ENCODE peak calls at places on chromosome 13, in nine cellular contexts. E, G, N, W, Z, X, K, V and H are unnamed samples.

GRCh38 chr13:45768668-45769067 is 66.5 kb downstream of the CBY2 start:
- DNase-seq in V (no peak), K (no peak), Z (no peak), E (no peak), W (no peak), G (no peak), N (no peak), X (no peak), H (peak)

GRCh38 chr13:110714798-110715394 is 1.4 kb downstream of the ING1 start:
- DNase-seq in Z (peak), K (no peak), W (peak), X (no peak), V (peak), N (peak), E (peak), G (peak), H (peak)

GRCh38 chr13:29474991-29475390 is 120.5 kb downstream of the SLC7A1 start:
- DNase-seq in V (no peak), G (no peak), X (no peak), Z (no peak), K (no peak), N (no peak), W (peak), E (peak), H (peak)

GRCh38 chr13:109163052-109163413 is 533.6 kb downstream of the MYO16 start:
- DNase-seq in G (no peak), K (no peak), W (peak), E (no peak), N (no peak), Z (no peak), X (no peak), V (no peak), H (no peak)

GRCh38 chr13:111252449-111253124 is 67.9 kb upstream of the TEX29 start:
- DNase-seq in E (peak), Z (no peak), G (no peak), W (no peak), K (no peak), X (no peak), N (no peak), V (no peak), H (peak)

GRCh38 chr13:47306991-47307390 is 410.1 kb upstream of the HTR2A start:
- DNase-seq in Z (no peak), E (peak), X (no peak), N (no peak), K (no peak), V (no peak), W (no peak), G (no peak), H (no peak)

GRCh38 chr13:27264181-27264580 is 6.4 kb upstream of the RASL11A start:
- DNase-seq in G (no peak), W (peak), X (no peak), K (no peak), V (no peak), Z (no peak), E (peak), N (no peak), H (peak)

GRCh38 chr13:78978381-78978998 is 319.5 kb upstream of the OBI1 start:
- DNase-seq in E (peak), X (peak), W (peak), G (no peak), N (peak), V (no peak), K (peak), Z (peak), H (peak)

GRCh38 chr13:111051041-111051440 is 64.1 kb upstream of the ARHGEF7 start:
- DNase-seq in W (no peak), X (no peak), G (no peak), Z (no peak), N (no peak), V (no peak), E (no peak), K (no peak), H (no peak)

GRCh38 chr13:20405691-20406090 is 120.0 kb downstream of the CRYL1 start:
- DNase-seq in N (peak), X (no peak), W (no peak), K (no peak), G (no peak), V (no peak), E (no peak), Z (peak), H (no peak)

GRCh38 chr13:95382411-95382810 is 81.2 kb upstream of the ABCC4 start:
- DNase-seq in V (no peak), K (no peak), Z (no peak), G (no peak), X (peak), E (no peak), N (no peak), W (no peak), H (peak)

GRCh38 chr13:29438772-29439171 is 156.7 kb downstream of the SLC7A1 start:
- DNase-seq in N (no peak), X (no peak), Z (no peak), E (peak), V (no peak), K (no peak), G (no peak), W (peak), H (no peak)

GRCh38 chr13:54433511-54434206 is 1405.0 kb downstream of the OLFM4 start:
- DNase-seq in E (no peak), W (no peak), X (no peak), N (no peak), V (no peak), G (no peak), Z (peak), K (no peak), H (no peak)

GRCh38 chr13:112893570-112894422 is 75.2 kb upstream of the MCF2L start:
- DNase-seq in G (peak), W (peak), K (peak), E (peak), V (no peak), Z (peak), X (no peak), N (peak), H (peak)

GRCh38 chr13:20448470-20448869 is 77.2 kb downstream of the CRYL1 start:
- DNase-seq in W (no peak), V (no peak), N (no peak), Z (no peak), K (no peak), E (no peak), G (no peak), X (no peak), H (no peak)

GRCh38 chr13:76937416-76937815 is 10.9 kb upstream of the ACOD1 start:
- DNase-seq in E (peak), W (peak), Z (no peak), K (peak), G (no peak), V (no peak), N (no peak), X (peak), H (peak)

GRCh38 chr13:39130298-39130697 is 92.0 kb downstream of the NHLRC3 start:
- DNase-seq in N (peak), V (no peak), Z (no peak), W (no peak), G (no peak), E (no peak), X (no peak), K (no peak), H (no peak)

GRCh38 chr13:18954254-18954653 is 227.4 kb downstream of the TUBA3C start:
- DNase-seq in W (no peak), K (no peak), E (no peak), Z (no peak), X (no peak), N (no peak), V (no peak), G (no peak), H (no peak)

GRCh38 chr13:110583178-110583865 is 21.8 kb upstream of the RAB20 start:
- DNase-seq in N (no peak), K (no peak), E (no peak), G (no peak), V (no peak), W (no peak), Z (no peak), X (no peak), H (no peak)

GRCh38 chr13:108917581-108917980 is 288.2 kb downstream of the MYO16 start:
- DNase-seq in X (no peak), V (no peak), W (peak), G (no peak), Z (no peak), E (peak), N (no peak), K (no peak), H (peak)

GRCh38 chr13:84605927-84606326 is 723.7 kb upstream of the SLITRK1 start:
- DNase-seq in V (no peak), K (no peak), Z (no peak), G (no peak), X (no peak), N (no peak), E (no peak), W (no peak), H (no peak)
- TF ChIP-seq CTCF in V (no peak), K (no peak), Z (no peak), G (no peak), X (peak), N (no peak), E (no peak), W (no peak), H (no peak)

DNA sequence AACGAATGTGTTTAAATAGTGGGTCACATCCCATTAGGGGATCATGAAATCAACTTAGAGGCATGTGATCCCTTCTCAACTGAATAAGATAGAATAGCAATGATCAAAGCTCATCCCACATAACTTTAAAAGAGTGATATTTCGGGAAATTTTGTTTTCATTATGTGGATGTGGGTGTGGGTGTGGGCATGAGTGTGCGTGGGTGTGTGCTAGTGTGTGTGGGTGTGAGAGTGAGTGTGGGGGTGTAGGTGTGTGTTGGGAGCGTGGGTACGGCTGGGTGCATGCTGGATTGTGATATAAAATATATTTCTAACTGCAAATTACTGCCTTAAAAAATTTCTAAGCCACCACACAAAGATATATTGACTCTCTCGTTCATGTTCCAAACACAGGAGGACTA is 15.9 kb downstream of the RXFP2 start:
- DNase-seq in V (no peak), X (no peak), K (no peak), N (no peak), E (no peak), Z (no peak), G (no peak), W (no peak), H (no peak)
- H3K4me3 ChIP-seq in V (no peak), X (no peak), K (no peak), N (no peak), E (no peak), Z (no peak), G (no peak), W (no peak), H (no peak)

DNA sequence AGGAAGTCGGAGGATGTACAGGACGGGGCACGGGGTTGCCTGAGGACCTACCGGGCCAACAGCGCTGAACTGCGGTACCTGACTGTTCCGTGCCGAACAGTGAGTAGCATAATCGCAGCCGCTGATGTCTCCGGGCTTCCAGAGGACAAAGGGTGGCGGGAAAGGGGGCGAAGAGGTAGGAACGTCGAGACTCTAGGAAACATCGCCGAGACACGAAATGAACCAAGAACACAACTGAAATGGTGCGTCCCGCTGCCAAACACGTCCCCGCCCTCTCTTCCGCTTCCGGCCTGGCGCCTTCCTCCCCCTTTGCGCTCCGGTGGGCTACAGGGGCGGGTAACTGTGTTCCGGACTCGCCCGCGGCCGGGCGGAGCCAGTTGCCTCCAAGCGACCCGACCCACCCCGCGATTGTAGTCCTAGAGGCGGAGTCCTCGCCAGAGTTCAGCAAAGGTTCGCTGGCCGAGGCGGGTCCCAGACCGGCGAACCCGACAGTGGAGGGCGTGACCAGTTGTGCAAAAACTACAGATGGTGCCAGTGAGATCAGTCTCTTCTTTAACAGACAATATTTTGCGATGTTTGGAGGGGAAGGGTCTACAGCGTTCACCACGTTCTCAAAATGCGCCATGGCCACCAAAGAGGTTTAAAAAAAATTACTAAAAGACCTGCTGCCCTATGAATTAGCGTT is at the start of gene MRPS31:
- DNase-seq in N (peak), G (peak), X (peak), K (peak), Z (peak), W (peak), E (peak), V (peak), H (peak)
- TF ChIP-seq CTCF in N (no peak), G (no peak), X (no peak), K (no peak), Z (no peak), W (no peak), E (no peak), V (no peak), H (no peak)

DNA sequence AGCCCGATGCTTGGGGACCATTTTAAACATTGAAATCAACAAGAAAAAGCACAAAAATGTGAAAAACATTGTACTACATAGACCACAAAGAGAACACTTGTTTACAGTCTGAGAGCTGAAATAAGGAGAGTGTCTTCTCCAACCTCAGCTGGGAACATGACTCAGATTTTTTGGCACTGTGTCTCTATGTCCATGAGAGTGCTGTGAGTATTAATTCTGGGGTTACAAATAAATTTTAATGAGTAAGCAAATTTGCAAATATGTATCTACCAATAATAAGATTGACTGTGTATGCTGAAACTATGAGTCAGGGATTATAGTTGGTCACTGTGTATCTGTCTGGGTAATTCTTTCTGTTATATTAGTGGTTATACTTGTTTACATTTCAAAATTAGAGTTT is 174.0 kb downstream of the DCT start:
- DNase-seq in N (no peak), W (peak), G (no peak), X (no peak), Z (no peak), E (peak), V (no peak), K (no peak), H (peak)
- H3K4me3 ChIP-seq in N (no peak), W (no peak), G (no peak), X (no peak), Z (no peak), E (no peak), V (no peak), K (no peak), H (no peak)

DNA sequence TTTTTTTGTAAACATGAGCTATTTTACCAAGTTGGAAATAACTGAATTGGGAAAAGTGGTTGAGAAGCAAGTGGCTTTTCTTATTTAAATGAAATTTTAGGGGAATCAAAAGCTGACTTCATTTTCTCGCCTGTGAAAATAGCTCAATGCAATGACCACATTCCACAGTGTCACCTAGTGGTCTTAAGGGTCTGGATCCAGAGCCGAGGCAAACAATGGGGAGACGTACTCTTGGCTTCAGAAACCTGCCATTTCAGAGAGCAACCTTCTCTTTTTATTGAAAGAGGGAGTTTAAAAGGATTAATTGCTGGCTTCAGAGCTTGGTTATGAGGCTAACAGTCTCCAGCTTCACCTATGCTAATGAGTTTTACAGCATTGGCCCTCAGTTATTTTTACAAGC is 39.7 kb upstream of the RXFP2 start:
- DNase-seq in N (peak), E (peak), V (no peak), X (no peak), Z (no peak), K (no peak), G (no peak), W (peak), H (peak)
- TF ChIP-seq CTCF in N (peak), E (peak), V (no peak), X (no peak), Z (no peak), K (no peak), G (no peak), W (peak), H (peak)

GRCh38 chr13:74289861-74290260 is 155.7 kb upstream of the KLF12 start:
- DNase-seq in Z (no peak), K (no peak), V (no peak), W (no peak), G (no peak), N (no peak), X (no peak), E (no peak), H (no peak)
- H3K4me3 ChIP-seq in Z (no peak), K (no peak), V (no peak), W (no peak), G (peak), N (no peak), X (peak), E (no peak), H (no peak)

GRCh38 chr13:22278336-22278929 is 607.6 kb downstream of the FGF9 start:
- DNase-seq in V (peak), K (no peak), X (no peak), Z (peak), N (peak), G (no peak), W (peak), E (peak), H (no peak)
- TF ChIP-seq CTCF in V (peak), K (no peak), X (peak), Z (peak), N (peak), G (peak), W (peak), E (peak), H (peak)

GRCh38 chr13:33213024-33213795 is 72.3 kb downstream of the STARD13 start:
- DNase-seq in K (no peak), N (peak), G (no peak), E (no peak), Z (peak), V (no peak), X (no peak), W (no peak), H (no peak)
- H3K4me3 ChIP-seq in K (no peak), N (no peak), G (no peak), E (peak), Z (no peak), V (no peak), X (no peak), W (no peak), H (no peak)

GRCh38 chr13:33797622-33798021 is 20.3 kb upstream of the RFC3 start:
- DNase-seq in V (no peak), X (no peak), G (no peak), W (peak), E (peak), N (no peak), Z (no peak), K (no peak), H (peak)

GRCh38 chr13:33796095-33796494 is 21.9 kb upstream of the RFC3 start:
- DNase-seq in V (no peak), N (no peak), X (no peak), E (no peak), G (no peak), Z (no peak), K (no peak), W (no peak), H (no peak)

GRCh38 chr13:33798023-33798422 is 19.9 kb upstream of the RFC3 start:
- DNase-seq in W (no peak), X (no peak), N (no peak), G (no peak), Z (no peak), V (no peak), E (no peak), K (no peak), H (no peak)

GRCh38 chr13:33800646-33801186 is 17.2 kb upstream of the RFC3 start:
- DNase-seq in K (no peak), Z (no peak), V (no peak), W (no peak), G (no peak), E (no peak), X (no peak), N (no peak), H (no peak)

GRCh38 chr13:33799950-33800592 is 17.9 kb upstream of the RFC3 start:
- DNase-seq in K (no peak), X (peak), V (no peak), Z (no peak), E (peak), N (peak), G (no peak), W (peak), H (no peak)
- TF ChIP-seq CTCF in K (no peak), X (peak), V (peak), Z (no peak), E (peak), N (peak), G (peak), W (peak), H (peak)

GRCh38 chr13:42214445-42214844 is 57.5 kb upstream of the AKAP11 start:
- DNase-seq in K (no peak), V (no peak), N (no peak), E (no peak), G (no peak), W (no peak), X (no peak), Z (no peak), H (no peak)
- H3K4me3 ChIP-seq in K (no peak), V (no peak), N (no peak), E (no peak), G (no peak), W (no peak), X (no peak), Z (no peak), H (no peak)